ENCODE peak calls at places on chromosomes 6 and 20, in four cellular contexts. O is HFFc6; P is CD4-positive, alpha-beta memory T cell; X is stimulated activated CD8-positive, alpha-beta memory T cell treated with anti-CD3 and anti-CD28 coated beads, Interleukin-2, amount 100 ng/mL, for 1 hour. L is an unnamed sample.
A peak's percentile ranks its signal among the peaks of the same experiment; 100 is the strongest.

GRCh38 chr6:56334937-56335336 is 87.6 kb upstream of the COL21A1 start:
- DNase-seq in X (no peak), O (peak; percentile 83), P (no peak), L (no peak)

GRCh38 chr20:13029687-13030510 is 21.1 kb downstream of the SPTLC3 start:
- DNase-seq in O (peak; percentile 41), X (no peak), P (no peak), L (no peak)

GRCh38 chr6:111591901-111592461 is 13.7 kb downstream of the TRAF3IP2 start:
- DNase-seq in O (peak; percentile 79), P (no peak), X (no peak), L (no peak)

GRCh38 chr6:5942591-5942990 is 64.1 kb downstream of the NRN1 start:
- DNase-seq in X (no peak), O (no peak), P (no peak), L (no peak)

GRCh38 chr6:117908246-117909107 is 1.4 kb downstream of the SLC35F1 start:
- DNase-seq in P (no peak), X (no peak), O (no peak), L (no peak)

GRCh38 chr6:108862479-108863191 is 14.4 kb downstream of the ARMC2 start:
- DNase-seq in P (no peak), O (no peak), X (no peak), L (no peak)

GRCh38 chr6:108616544-108616943 is 55.8 kb downstream of the FOXO3 start:
- DNase-seq in P (no peak), O (no peak), X (no peak), L (no peak)

GRCh38 chr6:124961784-124962611 is at the start of gene RNF217:
- DNase-seq in O (peak; percentile 48), P (peak; percentile 4), X (no peak), L (no peak)

GRCh38 chr20:7375905-7376304 is 564.4 kb downstream of the HAO1 start:
- DNase-seq in P (no peak), X (no peak), O (peak; percentile 13), L (no peak)

GRCh38 chr20:17732907-17733521 is 33.2 kb downstream of the BANF2 start:
- DNase-seq in X (no peak), P (no peak), O (no peak), L (no peak)

GRCh38 chr6:33815854-33816253 is 12.1 kb upstream of the MLN start:
- DNase-seq in X (no peak), P (no peak), O (no peak), L (no peak)

GRCh38 chr6:111573892-111574800 is 31.5 kb downstream of the TRAF3IP2 start:
- DNase-seq in X (no peak), P (no peak), O (peak; percentile 79), L (no peak)

GRCh38 chr6:108348655-108349349 is 53.9 kb downstream of the AFG1L start:
- DNase-seq in P (no peak), O (no peak), X (no peak), L (peak; percentile 77)

GRCh38 chr20:34525709-34526416 is 9.6 kb downstream of the DYNLRB1 start:
- DNase-seq in X (no peak), O (peak; percentile 100), P (no peak), L (no peak)

GRCh38 chr6:122285292-122285913 is 114.0 kb upstream of the HSF2 start:
- DNase-seq in P (no peak), X (no peak), O (no peak), L (no peak)

GRCh38 chr6:25375125-25375524 is 96.0 kb downstream of the CARMIL1 start:
- DNase-seq in O (no peak), X (no peak), P (no peak), L (no peak)

GRCh38 chr20:17849901-17850673 is 118.5 kb downstream of the SNX5 start:
- DNase-seq in X (no peak), O (peak; percentile 100), P (no peak), L (no peak)

GRCh38 chr20:60057866-60058807 is 99.9 kb downstream of the CDH26 start:
- DNase-seq in P (peak; percentile 12), X (no peak), O (no peak), L (no peak)

GRCh38 chr6:6631053-6631452 is 42.5 kb downstream of the LY86 start:
- DNase-seq in P (no peak), O (no peak), X (no peak), L (no peak)